ENCODE peak calls at places on chromosomes 4 and X, in eight cellular contexts. W is fibroblast of lung, V is cardiac muscle cell, A is Peyer's patch, D is AG04450, Q is neural progenitor cell, S is psoas muscle, J is body of pancreas. E is an unnamed sample.

GRCh38 chrX:420496-421223 is 34.0 kb upstream of the PPP2R3B start:
- DNase-seq in W (no peak), V (no peak), A (no peak), D (no peak), Q (no peak), S (peak), J (no peak), E (no peak)

GRCh38 chrX:42955349-42955748 is 177.4 kb upstream of the PPP1R2C start:
- DNase-seq in W (no peak), V (no peak), A (no peak), D (no peak), Q (no peak), S (no peak), J (no peak), E (no peak)

GRCh38 chr4:52751349-52751911 is at the start of gene ERVMER34-1:
- DNase-seq in W (peak), V (peak), A (peak), D (no peak), Q (peak), S (peak), J (peak), E (no peak)

GRCh38 chrX:38800981-38801845 is at the start of gene MID1IP1:
- DNase-seq in W (peak), V (peak), A (peak), D (peak), Q (peak), S (peak), J (peak), E (peak)

GRCh38 chrX:70908541-70908940 is at the start of gene TEX11:
- DNase-seq in W (no peak), V (no peak), A (no peak), D (no peak), Q (no peak), S (no peak), J (no peak), E (no peak)

GRCh38 chrX:139691493-139691842 is 16.5 kb downstream of the MCF2 start:
- DNase-seq in W (no peak), V (peak), A (no peak), D (no peak), Q (peak), S (no peak), J (peak), E (no peak)

GRCh38 chr4:168631241-168632151 is 134.6 kb downstream of the PALLD start:
- DNase-seq in W (peak), V (peak), A (peak), D (no peak), Q (peak), S (peak), J (peak), E (no peak)

GRCh38 chrX:44542567-44543325 is at the start of gene FUNDC1:
- DNase-seq in W (peak), V (peak), A (peak), D (peak), Q (peak), S (peak), J (peak), E (peak)

GRCh38 chrX:22134681-22135080 is 102.6 kb downstream of the PHEX start:
- DNase-seq in W (peak), V (no peak), A (no peak), D (peak), Q (no peak), S (no peak), J (peak), E (no peak)

GRCh38 chr4:165532976-165533375 is 154.2 kb downstream of the CPE start:
- DNase-seq in W (no peak), V (no peak), A (no peak), D (no peak), Q (peak), S (no peak), J (no peak), E (no peak)

GRCh38 chrX:78658851-78659744 is at the start of gene RTL3:
- DNase-seq in W (peak), V (no peak), A (no peak), D (no peak), Q (no peak), S (no peak), J (no peak), E (no peak)

GRCh38 chrX:39726810-39727209 is 370.9 kb downstream of the BCOR start:
- DNase-seq in W (no peak), V (no peak), A (no peak), D (no peak), Q (no peak), S (no peak), J (no peak), E (no peak)

GRCh38 chr4:120850048-120850599 is 72.4 kb downstream of the PRDM5 start:
- DNase-seq in W (peak), V (no peak), A (no peak), D (no peak), Q (no peak), S (no peak), J (no peak), E (no peak)

GRCh38 chrX:123859409-123859827 is 435 bp upstream of the XIAP start:
- DNase-seq in W (no peak), V (no peak), A (peak), D (no peak), Q (no peak), S (no peak), J (no peak), E (peak)

GRCh38 chr4:63717384-63717783 is 691.9 kb downstream of the TECRL start:
- DNase-seq in W (no peak), V (peak), A (no peak), D (no peak), Q (peak), S (no peak), J (no peak), E (no peak)

GRCh38 chr4:71783972-71784371 is at the start of gene GC:
- DNase-seq in W (no peak), V (no peak), A (no peak), D (no peak), Q (no peak), S (no peak), J (no peak), E (no peak)

GRCh38 chr4:140673729-140674128 is 82.5 kb downstream of the TBC1D9 start:
- DNase-seq in W (peak), V (no peak), A (no peak), D (peak), Q (no peak), S (no peak), J (no peak), E (no peak)

GRCh38 chrX:39165185-39165584 is 363.9 kb downstream of the MID1IP1 start:
- DNase-seq in W (no peak), V (no peak), A (no peak), D (no peak), Q (no peak), S (no peak), J (no peak), E (no peak)

GRCh38 chrX:113929004-113929403 is 654.9 kb upstream of the HTR2C start:
- DNase-seq in W (peak), V (peak), A (no peak), D (no peak), Q (peak), S (no peak), J (peak), E (no peak)

GRCh38 chrX:5936438-5936837 is 292.2 kb downstream of the NLGN4X start:
- DNase-seq in W (no peak), V (no peak), A (no peak), D (no peak), Q (no peak), S (no peak), J (peak), E (no peak)

GRCh38 chrX:10030570-10030969 is 63.4 kb downstream of the CLDN34 start:
- DNase-seq in W (peak), V (no peak), A (no peak), D (no peak), Q (no peak), S (no peak), J (no peak), E (no peak)

GRCh38 chr4:150310159-150310895 is 232.1 kb downstream of the DCLK2 start:
- DNase-seq in W (no peak), V (peak), A (no peak), D (peak), Q (no peak), S (no peak), J (no peak), E (no peak)

GRCh38 chrX:65586491-65586890 is 51.9 kb upstream of the LAS1L start:
- DNase-seq in W (no peak), V (no peak), A (no peak), D (no peak), Q (no peak), S (no peak), J (no peak), E (no peak)

GRCh38 chrX:10011991-10012390 is 44.8 kb downstream of the CLDN34 start:
- DNase-seq in W (no peak), V (no peak), A (peak), D (no peak), Q (peak), S (no peak), J (no peak), E (no peak)

GRCh38 chr4:11585506-11585905 is 156.8 kb upstream of the HS3ST1 start:
- DNase-seq in W (no peak), V (no peak), A (peak), D (no peak), Q (no peak), S (no peak), J (peak), E (no peak)

GRCh38 chr4:19807505-19807904 is 444.2 kb upstream of the SLIT2 start:
- DNase-seq in W (peak), V (no peak), A (no peak), D (no peak), Q (no peak), S (no peak), J (no peak), E (no peak)

GRCh38 chrX:20663287-20663686 is 396.6 kb upstream of the RPS6KA3 start:
- DNase-seq in W (no peak), V (no peak), A (no peak), D (no peak), Q (no peak), S (no peak), J (no peak), E (no peak)

GRCh38 chrX:48966796-48967579 is 4.7 kb downstream of the KCND1 start:
- DNase-seq in W (peak), V (no peak), A (no peak), D (no peak), Q (no peak), S (no peak), J (no peak), E (no peak)

GRCh38 chrX:121322159-121322558 is 274.7 kb downstream of the GLUD2 start:
- DNase-seq in W (no peak), V (no peak), A (no peak), D (no peak), Q (no peak), S (no peak), J (no peak), E (no peak)

GRCh38 chr4:120749445-120750151 is 172.9 kb downstream of the PRDM5 start:
- DNase-seq in W (no peak), V (no peak), A (peak), D (no peak), Q (no peak), S (no peak), J (no peak), E (no peak)

GRCh38 chr4:80134936-80135701 is 62.1 kb upstream of the ANTXR2 start:
- DNase-seq in W (no peak), V (peak), A (no peak), D (no peak), Q (no peak), S (no peak), J (no peak), E (no peak)

GRCh38 chr4:122045533-122045932 is 93.7 kb upstream of the TRPC3 start:
- DNase-seq in W (peak), V (peak), A (no peak), D (peak), Q (no peak), S (no peak), J (no peak), E (no peak)

GRCh38 chr4:170025523-170026252 is 507 bp downstream of the MFAP3L start:
- DNase-seq in W (peak), V (peak), A (peak), D (no peak), Q (peak), S (peak), J (no peak), E (peak)

GRCh38 chrX:154541896-154542722 is 4.5 kb downstream of the G6PD start:
- DNase-seq in W (peak), V (no peak), A (peak), D (peak), Q (no peak), S (peak), J (peak), E (no peak)
- H3K4me3 ChIP-seq in W (no peak), V (no peak), A (no peak), D (peak), Q (no peak), S (peak), J (no peak), E (no peak)

GRCh38 chr4:105460306-105460705 is 13.6 kb downstream of the PPA2 start:
- DNase-seq in W (no peak), V (no peak), A (no peak), D (no peak), Q (no peak), S (no peak), J (no peak), E (no peak)
- H3K27ac ChIP-seq in W (no peak), V (no peak), A (no peak), D (no peak), Q (no peak), S (no peak), J (no peak), E (no peak)

GRCh38 chr4:10461091-10461849 is 4.0 kb upstream of the ZNF518B start:
- DNase-seq in W (peak), V (peak), A (peak), D (no peak), Q (peak), S (peak), J (peak), E (peak)
- H3K4me3 ChIP-seq in W (no peak), V (peak), A (peak), D (peak), Q (peak), S (peak), J (no peak), E (peak)

GRCh38 chr4:43835869-43836268 is 612.7 kb downstream of the KCTD8 start:
- DNase-seq in W (no peak), V (no peak), A (no peak), D (no peak), Q (no peak), S (no peak), J (no peak), E (no peak)
- H3K27ac ChIP-seq in W (no peak), V (no peak), A (no peak), D (no peak), Q (no peak), S (no peak), J (no peak), E (no peak)

GRCh38 chr4:187218705-187219245 is 495.1 kb upstream of the FAT1 start:
- DNase-seq in W (peak), V (no peak), A (no peak), D (peak), Q (no peak), S (no peak), J (no peak), E (no peak)
- H3K4me3 ChIP-seq in W (peak), V (no peak), A (no peak), D (peak), Q (no peak), S (no peak), J (no peak), E (no peak)